ENCODE peak calls at places on chromosomes 16 and 17, in five cellular contexts. Q is left lung, J is Caco-2, A is foreskin fibroblast, Z is bronchial epithelial cell. C is an unnamed sample.

GRCh38 chr17:75970011-75970523 is 8.9 kb downstream of the ACOX1 start:
- DNase-seq in Q (no peak), J (peak), A (peak), Z (no peak), C (no peak)

GRCh38 chr17:27960183-27960589 is 67.0 kb upstream of the LYRM9 start:
- DNase-seq in Q (no peak), J (no peak), A (no peak), Z (no peak), C (no peak)

GRCh38 chr17:1229354-1229890 is 40.8 kb upstream of the BHLHA9 start:
- DNase-seq in Q (peak), J (peak), A (peak), Z (no peak), C (no peak)

GRCh38 chr17:61366715-61367413 is 32.8 kb upstream of the TBX2 start:
- DNase-seq in Q (no peak), J (no peak), A (no peak), Z (no peak), C (no peak)

GRCh38 chr17:34254651-34255380 is at the start of gene CCL2:
- DNase-seq in Q (peak), J (peak), A (peak), Z (peak), C (no peak)

GRCh38 chr17:33218657-33219298 is 74.3 kb downstream of the ASIC2 start:
- DNase-seq in Q (no peak), J (no peak), A (peak), Z (no peak), C (no peak)

GRCh38 chr16:62967606-62968005 is 931.4 kb upstream of the CDH8 start:
- DNase-seq in Q (no peak), J (no peak), A (no peak), Z (peak), C (no peak)

GRCh38 chr16:54324716-54325115 is 38.1 kb upstream of the IRX3 start:
- DNase-seq in Q (peak), J (no peak), A (no peak), Z (no peak), C (no peak)

GRCh38 chr16:3984111-3985060 is 103.9 kb upstream of the CREBBP start:
- DNase-seq in Q (no peak), J (no peak), A (no peak), Z (no peak), C (no peak)

GRCh38 chr16:1580956-1581355 is 30.9 kb downstream of the IFT140 start:
- DNase-seq in Q (no peak), J (no peak), A (no peak), Z (no peak), C (no peak)

GRCh38 chr16:67547423-67548264 is 14.7 kb upstream of the CTCF start:
- DNase-seq in Q (peak), J (no peak), A (no peak), Z (no peak), C (no peak)

GRCh38 chr16:28585674-28586073 is 11.2 kb downstream of the SULT1A2 start:
- DNase-seq in Q (peak), J (no peak), A (no peak), Z (no peak), C (no peak)

GRCh38 chr16:73565263-73565662 is 517.3 kb upstream of the ZFHX3 start:
- DNase-seq in Q (no peak), J (no peak), A (no peak), Z (peak), C (no peak)

GRCh38 chr17:66578781-66579489 is 256.0 kb upstream of the CACNG5 start:
- DNase-seq in Q (no peak), J (no peak), A (peak), Z (no peak), C (no peak)

GRCh38 chr17:62967111-62967449 is 1.0 kb downstream of the TANC2 start:
- DNase-seq in Q (no peak), J (no peak), A (no peak), Z (no peak), C (no peak)

GRCh38 chr17:37657202-37657601 is 14.0 kb upstream of the DDX52 start:
- DNase-seq in Q (no peak), J (no peak), A (no peak), Z (no peak), C (no peak)

GRCh38 chr16:80972611-80973010 is 34.1 kb downstream of the CMC2 start:
- DNase-seq in Q (no peak), J (no peak), A (no peak), Z (no peak), C (no peak)

GRCh38 chr16:11621920-11622651 is 35.4 kb upstream of the LITAF start:
- DNase-seq in Q (no peak), J (no peak), A (peak), Z (no peak), C (no peak)

GRCh38 chr16:19817875-19818274 is 66.8 kb downstream of the GPRC5B start:
- DNase-seq in Q (no peak), J (peak), A (no peak), Z (no peak), C (no peak)

GRCh38 chr17:1002771-1003555 is 6.0 kb downstream of the TIMM22 start:
- DNase-seq in Q (no peak), J (no peak), A (peak), Z (no peak), C (no peak)

GRCh38 chr17:78915872-78916632 is 9.1 kb downstream of the TIMP2 start:
- DNase-seq in Q (peak), J (no peak), A (peak), Z (peak), C (no peak)

GRCh38 chr16:5069048-5069447 is 2.6 kb upstream of the ALG1 start:
- DNase-seq in Q (no peak), J (no peak), A (no peak), Z (no peak), C (no peak)

GRCh38 chr17:75289832-75290337 is 652 bp upstream of the SLC25A19 start:
- DNase-seq in Q (peak), J (no peak), A (peak), Z (peak), C (no peak)

GRCh38 chr17:49297141-49297540 is 64.9 kb downstream of the ZNF652 start:
- DNase-seq in Q (no peak), J (no peak), A (no peak), Z (no peak), C (no peak)

GRCh38 chr16:67409631-67410030 is 6.6 kb downstream of the ZDHHC1 start:
- DNase-seq in Q (no peak), J (no peak), A (no peak), Z (no peak), C (no peak)

GRCh38 chr17:78401891-78402290 is 23.4 kb downstream of the PGS1 start:
- DNase-seq in Q (no peak), J (no peak), A (no peak), Z (no peak), C (no peak)

GRCh38 chr17:36534117-36534880 is at the start of gene MYO19:
- DNase-seq in Q (peak), J (peak), A (peak), Z (peak), C (no peak)

GRCh38 chr16:12515771-12516170 is 287.9 kb downstream of the CPPED1 start:
- DNase-seq in Q (no peak), J (no peak), A (no peak), Z (no peak), C (no peak)

GRCh38 chr17:52148288-52148968 is 10.1 kb downstream of the CA10 start:
- DNase-seq in Q (no peak), J (no peak), A (no peak), Z (peak), C (no peak)

GRCh38 chr17:41907185-41907556 is 11.6 kb downstream of the ACLY start:
- DNase-seq in Q (no peak), J (no peak), A (peak), Z (no peak), C (peak)

GRCh38 chr17:79826210-79826680 is 13.0 kb downstream of the CBX4 start:
- DNase-seq in Q (peak), J (no peak), A (no peak), Z (no peak), C (no peak)

GRCh38 chr17:28493467-28493866 is 12.7 kb upstream of the FOXN1 start:
- DNase-seq in Q (no peak), J (no peak), A (peak), Z (no peak), C (no peak)

GRCh38 chr17:65423346-65424140 is 137.9 kb downstream of the AXIN2 start:
- DNase-seq in Q (no peak), J (no peak), A (no peak), Z (no peak), C (no peak)

GRCh38 chr17:80036715-80037477 is 454 bp downstream of the CCDC40 start:
- DNase-seq in Q (peak), J (peak), A (peak), Z (no peak), C (no peak)

GRCh38 chr16:9139965-9140364 is 48.5 kb downstream of the HAPSTR1 start:
- DNase-seq in Q (no peak), J (peak), A (no peak), Z (no peak), C (no peak)

GRCh38 chr17:58337600-58338453 is 9.2 kb upstream of the TSPOAP1 start:
- DNase-seq in Q (peak), J (peak), A (peak), Z (peak), C (peak)

GRCh38 chr17:58335779-58336455 is 7.3 kb upstream of the TSPOAP1 start:
- DNase-seq in Q (no peak), J (no peak), A (no peak), Z (no peak), C (no peak)

GRCh38 chr17:58337126-58337599 is 8.6 kb upstream of the TSPOAP1 start:
- DNase-seq in Q (no peak), J (no peak), A (no peak), Z (no peak), C (no peak)

GRCh38 chr17:58335061-58335731 is 6.6 kb upstream of the TSPOAP1 start:
- DNase-seq in Q (no peak), J (no peak), A (no peak), Z (no peak), C (no peak)

DNA sequence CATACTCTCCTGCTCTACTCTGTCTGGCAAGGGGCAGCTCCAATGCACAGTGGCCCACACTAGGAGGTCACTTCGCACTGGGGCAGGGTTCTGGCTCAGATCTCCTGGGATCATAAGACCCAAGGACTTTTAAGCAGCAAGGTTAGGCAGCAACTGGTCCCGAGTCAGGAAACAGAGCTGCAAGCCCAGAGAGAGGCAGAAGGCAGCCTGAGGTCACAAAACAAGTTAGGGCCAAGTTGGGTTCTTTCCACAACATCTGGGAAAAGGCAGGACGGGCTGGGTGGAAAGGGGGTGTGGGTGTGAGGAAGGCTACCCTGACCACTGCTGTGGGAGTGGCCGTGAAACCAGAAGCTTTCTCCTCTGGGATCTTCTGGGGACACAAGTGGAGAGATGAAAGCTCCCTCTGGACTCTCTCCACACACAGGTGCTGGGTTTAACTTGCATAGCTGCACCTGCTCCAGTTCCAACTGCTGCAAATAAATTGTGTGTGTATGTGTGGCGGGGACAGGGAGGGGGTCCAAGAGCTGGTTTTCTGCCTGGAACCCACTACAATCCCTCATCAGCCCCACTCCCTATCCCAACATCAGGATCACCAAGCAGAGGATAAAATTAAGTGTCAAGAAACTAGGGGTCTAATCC is 8.0 kb upstream of the TSPOAP1 start:
- DNase-seq in Q (peak), J (no peak), A (peak), Z (peak), C (no peak)
- H3K4me3 ChIP-seq in Q (no peak), J (no peak), A (no peak), Z (no peak), C (no peak)

GRCh38 chr17:56810286-56810781 is 23.4 kb downstream of the C17orf67 start:
- DNase-seq in Q (no peak), J (no peak), A (no peak), Z (no peak), C (no peak)

GRCh38 chr17:56809820-56810179 is 23.9 kb downstream of the C17orf67 start:
- DNase-seq in Q (no peak), J (no peak), A (no peak), Z (no peak), C (no peak)

GRCh38 chr17:56809106-56809819 is 24.5 kb downstream of the C17orf67 start:
- DNase-seq in Q (no peak), J (no peak), A (no peak), Z (peak), C (no peak)

GRCh38 chr17:56812971-56813388 is 20.7 kb downstream of the C17orf67 start:
- DNase-seq in Q (no peak), J (no peak), A (no peak), Z (no peak), C (no peak)

DNA sequence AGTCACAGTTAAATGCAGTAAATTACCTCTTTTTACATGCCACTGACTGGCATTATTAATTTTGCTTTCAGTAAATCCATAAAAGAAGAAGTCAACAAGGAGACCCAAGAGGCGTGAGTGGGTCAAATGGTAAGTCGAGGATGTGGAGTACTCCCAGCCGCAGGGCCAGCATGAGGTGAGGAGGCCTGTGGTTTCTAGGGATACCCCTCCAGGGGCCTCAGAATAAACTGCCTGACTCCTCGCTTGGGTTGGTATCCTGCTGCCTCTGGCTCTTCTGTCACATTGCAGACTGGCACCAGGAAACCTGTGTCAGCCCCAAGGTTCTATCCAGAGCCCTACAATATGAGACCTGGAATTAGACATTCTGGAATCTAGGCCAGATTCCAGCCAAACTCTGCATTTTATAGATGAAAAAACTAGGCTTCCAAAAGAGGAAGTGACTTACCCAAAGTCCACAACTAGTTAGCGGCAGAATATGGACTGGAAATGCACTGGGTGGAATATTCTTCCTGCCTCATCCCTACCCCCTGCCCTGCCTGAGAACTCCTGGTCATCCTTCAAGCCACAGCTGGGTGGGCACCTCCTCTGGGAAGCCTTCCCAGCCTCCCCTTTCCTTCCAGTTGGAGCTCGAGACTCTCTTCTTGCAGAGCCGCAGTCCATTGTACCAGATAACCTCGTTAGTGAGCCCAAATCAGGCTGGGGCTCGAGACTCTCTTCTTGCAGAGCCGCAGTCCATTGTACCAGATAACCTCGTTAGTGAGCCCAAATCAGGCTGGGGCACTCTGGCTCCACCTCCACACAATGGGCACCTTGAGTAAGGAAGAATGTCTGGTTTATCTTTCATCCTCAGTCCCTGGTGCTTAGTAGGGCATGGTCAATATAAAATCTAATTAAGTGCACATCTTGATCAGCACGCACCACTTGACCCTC is 22.6 kb downstream of the C17orf67 start:
- DNase-seq in Q (no peak), J (no peak), A (no peak), Z (no peak), C (no peak)
- TF ChIP-seq CTCF in Q (no peak), J (no peak), A (no peak), Z (no peak), C (no peak)

GRCh38 chr16:14499110-14499509 is 130.9 kb downstream of the PARN start:
- DNase-seq in Q (no peak), J (no peak), A (no peak), Z (no peak), C (no peak)

GRCh38 chr16:14502932-14503741 is 126.9 kb downstream of the PARN start:
- DNase-seq in Q (no peak), J (no peak), A (no peak), Z (peak), C (no peak)

GRCh38 chr16:14502256-14502875 is 127.7 kb downstream of the PARN start:
- DNase-seq in Q (no peak), J (no peak), A (no peak), Z (no peak), C (no peak)

GRCh38 chr16:14500791-14501190 is 129.3 kb downstream of the PARN start:
- DNase-seq in Q (no peak), J (no peak), A (peak), Z (no peak), C (no peak)

DNA sequence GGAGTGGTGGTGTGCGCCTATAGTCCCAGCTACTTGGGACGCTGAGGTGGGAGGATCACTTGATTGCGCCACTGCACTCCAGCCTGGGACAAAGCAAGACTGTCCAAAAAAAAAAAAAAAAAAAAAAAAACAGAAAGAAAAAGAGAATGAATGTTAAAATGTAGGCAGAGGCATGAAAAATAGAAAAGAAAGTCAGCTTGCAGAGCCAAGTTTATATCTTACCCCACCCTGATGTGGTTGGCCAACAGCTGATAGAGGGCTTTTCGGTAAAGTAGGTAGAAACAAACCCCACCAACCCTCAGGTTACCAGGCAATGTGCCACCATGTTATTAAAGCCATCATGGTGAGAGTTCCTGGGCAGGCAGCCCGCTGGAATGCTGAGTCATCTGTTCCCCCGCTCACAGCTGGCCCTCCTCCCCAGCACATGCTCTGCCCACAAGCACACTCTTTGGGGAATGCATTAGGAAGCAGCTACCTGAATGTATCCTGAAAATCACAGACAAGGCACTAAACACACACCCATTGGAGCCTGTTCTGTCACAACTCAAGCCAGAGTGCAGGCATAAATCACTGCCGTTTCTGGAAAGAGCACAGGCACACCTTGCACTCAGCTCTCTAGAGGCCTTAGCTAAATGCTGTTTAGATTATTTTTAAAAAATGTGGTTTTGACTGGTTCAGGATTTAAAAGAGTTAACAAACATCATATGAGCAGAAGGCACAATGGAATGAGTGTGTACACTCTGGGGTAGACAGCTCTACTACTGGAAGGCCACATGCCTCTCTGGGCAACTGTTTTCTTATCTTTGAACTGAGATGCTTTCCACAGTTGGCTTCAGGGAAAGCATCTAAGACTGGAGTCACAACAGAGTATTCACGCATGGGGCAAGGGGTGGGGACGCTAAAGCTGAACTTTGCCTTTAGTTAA is 128.5 kb downstream of the PARN start:
- DNase-seq in Q (peak), J (peak), A (peak), Z (peak), C (peak)
- H3K4me3 ChIP-seq in Q (no peak), J (no peak), A (no peak), Z (no peak), C (no peak)

DNA sequence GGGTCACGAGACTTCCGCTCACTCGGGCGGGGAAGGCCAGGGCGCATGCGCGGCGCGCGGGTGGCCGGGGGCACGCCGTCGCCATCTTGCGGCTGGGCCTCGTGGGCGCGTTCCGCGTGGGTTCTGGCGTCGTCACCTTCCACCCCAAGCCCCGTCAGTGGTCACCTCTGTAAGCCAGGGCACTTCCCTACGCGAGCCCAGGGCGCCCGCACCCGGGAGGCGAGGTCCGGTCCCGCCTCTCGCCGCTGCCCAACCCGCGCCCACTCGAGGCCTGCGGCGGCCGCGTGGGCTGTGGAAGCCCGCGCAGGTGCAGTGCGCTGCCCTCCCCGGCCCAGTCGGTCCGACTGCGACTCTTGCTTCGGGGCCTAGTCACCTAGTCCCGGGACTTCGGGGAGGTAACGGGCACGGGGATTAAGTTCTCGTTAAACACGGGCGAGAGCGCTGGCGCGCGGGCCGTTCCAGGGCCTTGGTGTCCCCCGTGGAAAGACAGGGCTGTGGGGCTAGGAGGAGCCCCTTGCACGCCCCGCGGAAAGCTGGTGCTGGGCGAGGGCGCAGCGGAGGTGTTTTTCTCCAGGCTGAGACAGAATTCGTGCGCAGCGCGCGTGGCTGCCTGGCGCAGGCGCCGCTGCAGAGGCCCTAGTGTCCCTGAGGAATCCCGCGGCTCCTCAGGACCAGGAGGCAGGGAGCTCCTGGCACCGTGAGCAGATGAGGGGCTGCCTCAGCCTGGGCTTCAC is 417 bp upstream of the ARHGDIA start:
- DNase-seq in Q (peak), J (no peak), A (peak), Z (peak), C (no peak)
- TF ChIP-seq CTCF in Q (no peak), J (peak), A (peak), Z (peak), C (peak)